ENCODE peak calls at places on chromosomes 2 and 18, in eight cellular contexts. N is activated CD4-positive, alpha-beta T cell treated with anti-CD3 and anti-CD28 coated beads, Interleukin-2, amount 50 U/mL, for 1 hour; B is T follicular helper cell; H is stimulated activated effector memory CD8-positive, alpha-beta T cell treated with anti-CD3 and anti-CD28 coated beads, Interleukin-12 subunit alpha, Interleukin-12 subunit beta, amount 100 ng/mL, for 72 hours; M is Caco-2; C is cardiac fibroblast; A is breast epithelium; D is GM20000. S is an unnamed sample.

GRCh38 chr2:3145471-3146027 is 232.1 kb downstream of the EIPR1 start:
- DNase-seq in C (no peak), A (no peak), H (no peak), D (no peak), M (no peak), B (no peak), N (no peak), S (no peak)

GRCh38 chr2:96806468-96807126 is 9.5 kb upstream of the CNNM3 start:
- DNase-seq in M (no peak), D (peak), A (no peak), B (peak), C (no peak), H (no peak), N (peak), S (no peak)

GRCh38 chr18:12317664-12318333 is 9.8 kb downstream of the TUBB6 start:
- DNase-seq in A (no peak), D (no peak), N (no peak), M (no peak), H (no peak), C (peak), B (no peak), S (no peak)

GRCh38 chr2:85839461-85839860 is 49.3 kb downstream of the ST3GAL5 start:
- DNase-seq in M (no peak), B (no peak), D (no peak), A (no peak), C (no peak), H (peak), N (no peak), S (no peak)

GRCh38 chr2:41958775-41959174 is 89.0 kb upstream of the PKDCC start:
- DNase-seq in C (no peak), H (no peak), D (no peak), N (no peak), M (no peak), A (no peak), B (no peak), S (no peak)

GRCh38 chr2:88517759-88518201 is 65.3 kb upstream of the FOXI3 start:
- DNase-seq in B (no peak), A (no peak), M (no peak), D (no peak), N (no peak), H (no peak), C (no peak), S (no peak)

GRCh38 chr2:157936464-157936863 is 60.3 kb upstream of the ACVR1 start:
- DNase-seq in H (no peak), B (no peak), C (no peak), N (no peak), A (no peak), D (no peak), M (no peak), S (no peak)

GRCh38 chr2:154952346-154953010 is 254.0 kb downstream of the KCNJ3 start:
- DNase-seq in A (no peak), M (no peak), B (no peak), C (no peak), D (peak), H (no peak), N (no peak), S (no peak)

GRCh38 chr2:190412971-190413370 is 4.8 kb downstream of the MFSD6 start:
- DNase-seq in H (no peak), B (no peak), A (no peak), N (no peak), C (no peak), M (no peak), D (no peak), S (no peak)

GRCh38 chr2:217168396-217168795 is 308.5 kb upstream of the TNP1 start:
- DNase-seq in D (no peak), H (no peak), M (no peak), N (no peak), A (no peak), B (no peak), C (no peak), S (no peak)

GRCh38 chr18:43710135-43710534 is 432.8 kb upstream of the SYT4 start:
- DNase-seq in C (no peak), M (no peak), A (no peak), H (no peak), N (no peak), D (no peak), B (no peak), S (no peak)

GRCh38 chr2:32250290-32250689 is 14.4 kb downstream of the NLRC4 start:
- DNase-seq in A (no peak), M (no peak), B (no peak), D (no peak), N (no peak), C (no peak), H (no peak), S (no peak)

GRCh38 chr18:74494514-74494913 is 1.6 kb upstream of the CNDP2 start:
- DNase-seq in D (no peak), B (no peak), A (no peak), C (no peak), N (no peak), H (no peak), M (no peak), S (no peak)

GRCh38 chr18:54209471-54210180 is 14.8 kb downstream of the MBD2 start:
- DNase-seq in H (no peak), N (no peak), M (no peak), D (peak), C (peak), B (no peak), A (no peak), S (no peak)

GRCh38 chr2:83572400-83572799 is 886.7 kb downstream of the SUCLG1 start:
- DNase-seq in D (no peak), N (no peak), C (no peak), B (no peak), M (no peak), H (no peak), A (no peak), S (no peak)

GRCh38 chr2:65397122-65397521 is 35.3 kb downstream of the SPRED2 start:
- DNase-seq in B (no peak), N (no peak), C (peak), H (peak), A (no peak), D (no peak), M (no peak), S (no peak)

GRCh38 chr2:231687133-231687852 is 21.0 kb upstream of the PTMA start:
- DNase-seq in A (no peak), C (peak), D (peak), M (peak), N (peak), B (peak), H (peak), S (no peak)

GRCh38 chr2:190382851-190383250 is 25.3 kb upstream of the MFSD6 start:
- DNase-seq in B (no peak), N (peak), C (peak), A (no peak), M (peak), H (no peak), D (peak), S (no peak)

GRCh38 chr18:49304746-49305145 is 155.7 kb downstream of the DYM start:
- DNase-seq in D (no peak), H (no peak), B (no peak), M (no peak), A (no peak), C (peak), N (no peak), S (no peak)

GRCh38 chr2:233255151-233255550 is 3.7 kb downstream of the ATG16L1 start:
- DNase-seq in M (no peak), H (no peak), A (no peak), N (no peak), C (no peak), B (no peak), D (no peak), S (no peak)

GRCh38 chr2:232139786-232140562 is 178.5 kb downstream of the DIS3L2 start:
- DNase-seq in H (no peak), N (no peak), C (no peak), A (no peak), B (no peak), D (no peak), M (no peak), S (no peak)

GRCh38 chr2:24317491-24317920 is 42.8 kb downstream of the ITSN2 start:
- DNase-seq in H (no peak), M (no peak), C (peak), B (no peak), D (no peak), A (no peak), N (no peak), S (no peak)

GRCh38 chr2:219560037-219560892 is 11.1 kb downstream of the OBSL1 start:
- DNase-seq in H (no peak), N (no peak), A (no peak), M (no peak), D (peak), B (no peak), C (no peak), S (no peak)

GRCh38 chr2:209070262-209070661 is 353.6 kb upstream of the MAP2 start:
- DNase-seq in M (no peak), D (no peak), A (no peak), H (no peak), C (no peak), B (no peak), N (no peak), S (no peak)

GRCh38 chr2:197255550-197255949 is 55.0 kb downstream of the ANKRD44 start:
- DNase-seq in H (peak), B (peak), D (peak), C (peak), M (no peak), A (no peak), N (peak), S (no peak)

GRCh38 chr2:233303252-233303651 is 4.4 kb upstream of the SAG start:
- DNase-seq in M (no peak), N (no peak), A (no peak), D (no peak), C (no peak), H (no peak), B (no peak), S (no peak)

GRCh38 chr2:151654891-151655290 is 79.4 kb downstream of the NEB start:
- DNase-seq in N (no peak), D (no peak), H (no peak), B (no peak), A (no peak), C (no peak), M (no peak), S (no peak)

GRCh38 chr2:64115808-64116598 is 28.2 kb downstream of the PELI1 start:
- DNase-seq in C (no peak), H (no peak), D (no peak), M (no peak), N (no peak), B (no peak), A (no peak), S (no peak)

GRCh38 chr18:23066504-23067039 is 68.7 kb upstream of the CABLES1 start:
- DNase-seq in A (no peak), D (no peak), H (no peak), N (no peak), C (no peak), M (no peak), B (no peak), S (no peak)

GRCh38 chr18:25038261-25038660 is 313.7 kb downstream of the ZNF521 start:
- DNase-seq in C (no peak), N (no peak), D (no peak), A (no peak), H (no peak), M (no peak), B (no peak), S (no peak)

GRCh38 chr2:237603718-237604362 is 13.3 kb upstream of the RAB17 start:
- DNase-seq in C (peak), A (peak), M (no peak), N (peak), D (peak), B (peak), H (peak), S (no peak)

S was measured in omental fat pad.